ENCODE peak calls at places on chromosome 13, in four cellular contexts. N is GM04503, F is A549, L is lung microvascular endothelial cell. B is an unnamed sample.

GRCh38 chr13:112626761-112627160 is 38.8 kb upstream of the TUBGCP3 start:
- DNase-seq in N (no peak), F (no peak), L (no peak), B (no peak)

GRCh38 chr13:94123543-94123942 is 355.9 kb downstream of the DCT start:
- DNase-seq in N (no peak), F (no peak), L (no peak), B (no peak)

GRCh38 chr13:30047154-30047874 is 196.9 kb upstream of the UBL3 start:
- DNase-seq in N (no peak), F (no peak), L (no peak), B (no peak)

GRCh38 chr13:57030671-57031070 is 110.0 kb upstream of the PRR20A start:
- DNase-seq in N (no peak), F (no peak), L (no peak), B (no peak)

GRCh38 chr13:101654916-101655315 is 202.4 kb downstream of the ITGBL1 start:
- DNase-seq in N (no peak), F (no peak), L (no peak), B (no peak)

GRCh38 chr13:76976488-76976887 is 15.4 kb upstream of the CLN5 start:
- DNase-seq in N (no peak), F (no peak), L (no peak), B (peak)

GRCh38 chr13:46572758-46573384 is 19.9 kb downstream of the LRCH1 start:
- DNase-seq in N (no peak), F (no peak), L (no peak), B (no peak)

GRCh38 chr13:30585748-30586262 is 31.9 kb upstream of the USPL1 start:
- DNase-seq in N (no peak), F (no peak), L (no peak), B (no peak)

GRCh38 chr13:98022210-98022609 is 68.7 kb downstream of the IPO5 start:
- DNase-seq in N (peak), F (no peak), L (peak), B (no peak)